ENCODE peak calls at places on chromosomes 11 and 22, in ten cellular contexts. P, F, D, Y, G, B, N, Q, I and T are unnamed samples.

GRCh38 chr22:37427128-37427710 is at the start of gene ELFN2:
- DNase-seq in P (peak), F (no peak), D (peak), Y (no peak), G (no peak), B (no peak), N (peak), Q (no peak), I (no peak), T (peak)

GRCh38 chr11:45713573-45713972 is 48.2 kb upstream of the CHST1 start:
- DNase-seq in P (no peak), F (no peak), D (no peak), Y (no peak), G (no peak), B (no peak), N (no peak), Q (no peak), I (no peak), T (no peak)

GRCh38 chr11:59676205-59676604 is 7.4 kb upstream of the PATL1 start:
- DNase-seq in P (no peak), F (no peak), D (no peak), Y (no peak), G (no peak), B (no peak), N (no peak), Q (no peak), I (no peak), T (no peak)

GRCh38 chr11:111939836-111940604 is 2.9 kb downstream of the DIXDC1 start:
- DNase-seq in P (peak), F (no peak), D (peak), Y (no peak), G (no peak), B (no peak), N (no peak), Q (peak), I (peak), T (no peak)

GRCh38 chr22:24059121-24059520 is 48.0 kb downstream of the CABIN1 start:
- DNase-seq in P (peak), F (no peak), D (peak), Y (no peak), G (no peak), B (no peak), N (no peak), Q (peak), I (peak), T (no peak)

GRCh38 chr11:128662960-128663359 is 30.9 kb upstream of the FLI1 start:
- DNase-seq in P (no peak), F (no peak), D (no peak), Y (no peak), G (no peak), B (no peak), N (no peak), Q (no peak), I (no peak), T (no peak)

GRCh38 chr11:74009675-74010305 is 905 bp upstream of the UCP3 start:
- DNase-seq in P (no peak), F (no peak), D (no peak), Y (no peak), G (no peak), B (no peak), N (no peak), Q (no peak), I (no peak), T (no peak)

GRCh38 chr11:92225563-92226308 is 1.1 kb downstream of the FAT3 start:
- DNase-seq in P (peak), F (no peak), D (no peak), Y (no peak), G (peak), B (peak), N (no peak), Q (no peak), I (peak), T (peak)

GRCh38 chr11:9616042-9616640 is 42.7 kb downstream of the WEE1 start:
- DNase-seq in P (no peak), F (no peak), D (no peak), Y (no peak), G (no peak), B (no peak), N (no peak), Q (peak), I (peak), T (no peak)

GRCh38 chr11:130390071-130390758 is 38.2 kb downstream of the ADAMTS8 start:
- DNase-seq in P (peak), F (no peak), D (peak), Y (peak), G (no peak), B (no peak), N (peak), Q (peak), I (peak), T (no peak)

GRCh38 chr11:66870131-66870530 is 13.3 kb downstream of the LRFN4 start:
- DNase-seq in P (no peak), F (no peak), D (no peak), Y (no peak), G (no peak), B (no peak), N (no peak), Q (no peak), I (no peak), T (peak)

GRCh38 chr22:37457093-37457893 is 28.9 kb downstream of the MFNG start:
- DNase-seq in P (peak), F (peak), D (peak), Y (no peak), G (peak), B (peak), N (peak), Q (peak), I (peak), T (peak)

GRCh38 chr11:2310786-2311455 is 9.1 kb downstream of the TSPAN32 start:
- DNase-seq in P (no peak), F (no peak), D (no peak), Y (no peak), G (no peak), B (no peak), N (no peak), Q (no peak), I (no peak), T (no peak)

GRCh38 chr22:42376721-42377177 is 55.5 kb downstream of the NFAM1 start:
- DNase-seq in P (peak), F (no peak), D (no peak), Y (no peak), G (no peak), B (peak), N (no peak), Q (no peak), I (peak), T (peak)

GRCh38 chr11:59610289-59610688 is 5.3 kb downstream of the OSBP start:
- DNase-seq in P (no peak), F (no peak), D (no peak), Y (no peak), G (no peak), B (no peak), N (no peak), Q (no peak), I (no peak), T (no peak)

GRCh38 chr22:45246060-45246985 is 5.6 kb upstream of the KIAA0930 start:
- DNase-seq in P (peak), F (no peak), D (peak), Y (no peak), G (no peak), B (no peak), N (peak), Q (peak), I (peak), T (no peak)

GRCh38 chr22:20408891-20409290 is 14.9 kb downstream of the ZNF74 start:
- DNase-seq in P (no peak), F (no peak), D (no peak), Y (no peak), G (no peak), B (no peak), N (no peak), Q (no peak), I (no peak), T (no peak)

GRCh38 chr22:50711446-50712340 is 26.3 kb upstream of the ACR start:
- DNase-seq in P (no peak), F (no peak), D (no peak), Y (no peak), G (no peak), B (no peak), N (no peak), Q (no peak), I (peak), T (peak)

GRCh38 chr11:61749607-61750217 is 2.7 kb upstream of the MYRF start:
- DNase-seq in P (no peak), F (no peak), D (no peak), Y (no peak), G (no peak), B (peak), N (no peak), Q (peak), I (no peak), T (no peak)
- TF ChIP-seq CTCF in P (no peak), F (no peak), D (no peak), Y (no peak), G (no peak), B (no peak), N (no peak), Q (no peak), I (no peak), T (no peak)

GRCh38 chr11:119730347-119730613 is 1.3 kb upstream of the NECTIN1 start:
- DNase-seq in P (no peak), F (no peak), D (no peak), Y (no peak), G (no peak), B (no peak), N (no peak), Q (no peak), I (no peak), T (no peak)

GRCh38 chr11:119727523-119728081 is 1.4 kb downstream of the NECTIN1 start:
- DNase-seq in P (no peak), F (no peak), D (peak), Y (no peak), G (peak), B (peak), N (peak), Q (no peak), I (no peak), T (peak)

GRCh38 chr11:119729581-119730346 is 764 bp upstream of the NECTIN1 start:
- DNase-seq in P (peak), F (no peak), D (peak), Y (peak), G (no peak), B (no peak), N (peak), Q (peak), I (peak), T (no peak)

GRCh38 chr11:119728226-119728626 is 774 bp downstream of the NECTIN1 start:
- DNase-seq in P (no peak), F (no peak), D (peak), Y (no peak), G (peak), B (no peak), N (peak), Q (no peak), I (no peak), T (no peak)

GRCh38 chr11:119728651-119729580 is at the start of gene NECTIN1:
- DNase-seq in P (peak), F (peak), D (peak), Y (peak), G (peak), B (peak), N (peak), Q (peak), I (peak), T (peak)
- TF ChIP-seq CTCF in P (peak), F (peak), D (peak), Y (peak), G (peak), B (peak), N (peak), Q (peak), I (peak), T (peak)

GRCh38 chr11:12856338-12856737 is 152.8 kb upstream of the RASSF10 start:
- DNase-seq in P (no peak), F (no peak), D (no peak), Y (no peak), G (no peak), B (no peak), N (no peak), Q (no peak), I (no peak), T (no peak)
- TF ChIP-seq CTCF in P (no peak), F (no peak), D (no peak), Y (no peak), G (no peak), B (no peak), N (no peak), Q (no peak), I (no peak), T (no peak)

GRCh38 chr11:30458541-30458940 is 127.6 kb downstream of the MPPED2 start:
- DNase-seq in P (no peak), F (no peak), D (no peak), Y (no peak), G (no peak), B (no peak), N (no peak), Q (no peak), I (no peak), T (no peak)

GRCh38 chr11:30465192-30465591 is 121.0 kb downstream of the MPPED2 start:
- DNase-seq in P (no peak), F (no peak), D (no peak), Y (no peak), G (no peak), B (no peak), N (no peak), Q (no peak), I (no peak), T (no peak)

GRCh38 chr11:30465623-30466022 is 120.5 kb downstream of the MPPED2 start:
- DNase-seq in P (no peak), F (no peak), D (no peak), Y (no peak), G (no peak), B (no peak), N (no peak), Q (no peak), I (no peak), T (no peak)

GRCh38 chr11:30459821-30460220 is 126.3 kb downstream of the MPPED2 start:
- DNase-seq in P (no peak), F (no peak), D (no peak), Y (no peak), G (no peak), B (no peak), N (no peak), Q (no peak), I (no peak), T (no peak)

GRCh38 chr11:30463266-30463665 is 122.9 kb downstream of the MPPED2 start:
- DNase-seq in P (no peak), F (no peak), D (no peak), Y (no peak), G (no peak), B (no peak), N (no peak), Q (no peak), I (no peak), T (no peak)
- TF ChIP-seq CTCF in P (no peak), F (no peak), D (no peak), Y (no peak), G (no peak), B (no peak), N (no peak), Q (no peak), I (no peak), T (no peak)